ENCODE peak calls at places on chromosomes 16 and 17, in ten cellular contexts. T is GM10248, C is non-pigmented ciliary epithelial cell, R is dorsolateral prefrontal cortex, B is SW 1271, W is mucosa of descending colon, F is anterior cingulate cortex, D is ACHN, L is brain microvascular endothelial cell, P is left colon. Q is an unnamed sample.
A peak's percentile ranks its signal among the peaks of the same experiment; 100 is the strongest.

GRCh38 chr17:29409963-29410362 is 19.8 kb downstream of the TAOK1 start:
- DNase-seq in T (no peak), C (no peak), R (no peak), B (no peak), W (no peak), F (no peak), D (no peak), L (no peak), P (no peak), Q (no peak)

GRCh38 chr16:75254359-75254837 is 3.0 kb upstream of the BCAR1 start:
- DNase-seq in T (no peak), C (no peak), R (no peak), B (no peak), W (no peak), F (no peak), D (no peak), L (peak; percentile 64), P (peak; percentile 35), Q (no peak)

GRCh38 chr17:65711671-65712276 is 150.3 kb upstream of the AXIN2 start:
- DNase-seq in T (no peak), C (no peak), R (no peak), B (no peak), W (no peak), F (no peak), D (no peak), L (no peak), P (no peak), Q (no peak)

GRCh38 chr17:9230346-9230745 is 209.0 kb downstream of the NTN1 start:
- DNase-seq in T (no peak), C (no peak), R (no peak), B (no peak), W (no peak), F (no peak), D (no peak), L (no peak), P (no peak), Q (no peak)

GRCh38 chr16:10661737-10662136 is 33.0 kb downstream of the TEKT5 start:
- DNase-seq in T (no peak), C (no peak), R (no peak), B (no peak), W (no peak), F (no peak), D (no peak), L (no peak), P (no peak), Q (no peak)

GRCh38 chr16:75267631-75268264 is 16.3 kb upstream of the BCAR1 start:
- DNase-seq in T (no peak), C (no peak), R (peak; percentile 71), B (peak; percentile 62), W (peak; percentile 82), F (no peak), D (peak; percentile 83), L (no peak), P (peak; percentile 76), Q (no peak)

GRCh38 chr17:63819585-63820537 is 7.4 kb upstream of the PSMC5 start:
- DNase-seq in T (no peak), C (no peak), R (no peak), B (no peak), W (no peak), F (no peak), D (no peak), L (no peak), P (no peak), Q (no peak)

GRCh38 chr16:17556276-17557052 is 85.7 kb upstream of the XYLT1 start:
- DNase-seq in T (peak; percentile 39), C (no peak), R (no peak), B (no peak), W (peak; percentile 6), F (no peak), D (peak; percentile 24), L (peak; percentile 0), P (no peak), Q (no peak)

GRCh38 chr17:49964539-49965521 is 4.2 kb upstream of the DLX4 start:
- DNase-seq in T (no peak), C (no peak), R (no peak), B (no peak), W (no peak), F (no peak), D (no peak), L (no peak), P (no peak), Q (no peak)

GRCh38 chr16:83549836-83550569 is 257.8 kb upstream of the HSBP1 start:
- DNase-seq in T (no peak), C (no peak), R (no peak), B (no peak), W (no peak), F (no peak), D (no peak), L (no peak), P (no peak), Q (no peak)

GRCh38 chr17:81735181-81736102 is 23.4 kb downstream of the SLC25A10 start:
- DNase-seq in T (peak; percentile 67), C (no peak), R (no peak), B (no peak), W (peak; percentile 60), F (no peak), D (peak; percentile 40), L (no peak), P (peak; percentile 64), Q (no peak)

Q was measured in NCI-H1048.